ENCODE peak calls at places on chromosomes 1 and 21, in eight cellular contexts. A is brain microvascular endothelial cell; Z is mesenchymal stem cell; R is fibroblast of villous mesenchyme; M is naive thymus-derived CD4-positive, alpha-beta T cell; Q is lower leg skin; G is psoas muscle; H is A549. L is an unnamed sample.

GRCh38 chr1:198444792-198445191 is 95.7 kb downstream of the ATP6V1G3 start:
- DNase-seq in A (peak; percentile 75), Z (peak; percentile 9), R (peak; percentile 49), M (no peak), Q (no peak), G (no peak), H (no peak), L (peak; percentile 68)

GRCh38 chr1:172719066-172719627 is 60.2 kb downstream of the FASLG start:
- DNase-seq in A (no peak), Z (no peak), R (peak; percentile 12), M (no peak), Q (no peak), G (no peak), H (no peak), L (peak; percentile 32)

GRCh38 chr21:25002676-25003075 is 604.6 kb downstream of the MRPL39 start:
- DNase-seq in A (no peak), Z (no peak), R (no peak), M (no peak), Q (no peak), G (no peak), H (no peak), L (no peak)

GRCh38 chr1:86247553-86248279 is 91.1 kb upstream of the COL24A1 start:
- DNase-seq in A (no peak), Z (no peak), R (no peak), M (no peak), Q (no peak), G (no peak), H (no peak), L (peak; percentile 89)

GRCh38 chr1:235910357-235911299 is 43.9 kb upstream of the LYST start:
- DNase-seq in A (peak; percentile 97), Z (peak; percentile 98), R (peak; percentile 91), M (no peak), Q (peak; percentile 85), G (peak; percentile 40), H (peak; percentile 94), L (peak; percentile 88)

GRCh38 chr1:160171352-160171751 is 19.0 kb upstream of the CASQ1 start:
- DNase-seq in A (peak; percentile 29), Z (no peak), R (no peak), M (no peak), Q (no peak), G (no peak), H (no peak), L (peak; percentile 23)

GRCh38 chr1:229897540-229897939 is 169.5 kb upstream of the GALNT2 start:
- DNase-seq in A (no peak), Z (no peak), R (no peak), M (no peak), Q (no peak), G (no peak), H (no peak), L (no peak)

GRCh38 chr1:234393190-234393589 is 19.9 kb downstream of the COA6 start:
- DNase-seq in A (no peak), Z (no peak), R (no peak), M (no peak), Q (no peak), G (no peak), H (no peak), L (no peak)

GRCh38 chr21:45114475-45114874 is 40.1 kb downstream of the ADARB1 start:
- DNase-seq in A (no peak), Z (no peak), R (no peak), M (no peak), Q (no peak), G (no peak), H (no peak), L (no peak)

GRCh38 chr21:45113543-45113942 is 39.2 kb downstream of the ADARB1 start:
- DNase-seq in A (no peak), Z (no peak), R (no peak), M (no peak), Q (no peak), G (no peak), H (no peak), L (no peak)

GRCh38 chr21:45115141-45115540 is 40.8 kb downstream of the ADARB1 start:
- DNase-seq in A (no peak), Z (no peak), R (no peak), M (no peak), Q (no peak), G (no peak), H (no peak), L (no peak)

GRCh38 chr21:45112371-45112770 is 38.0 kb downstream of the ADARB1 start:
- DNase-seq in A (no peak), Z (no peak), R (peak; percentile 14), M (no peak), Q (no peak), G (no peak), H (no peak), L (no peak)

GRCh38 chr21:45114072-45114471 is 39.7 kb downstream of the ADARB1 start:
- DNase-seq in A (no peak), Z (no peak), R (no peak), M (no peak), Q (no peak), G (no peak), H (no peak), L (no peak)
- H3K4me3 ChIP-seq in A (no peak overlapping the region), Z (no peak overlapping the region), R (no peak overlapping the region), M (no peak overlapping the region), Q (no peak overlapping the region), G (no peak overlapping the region), H (no peak overlapping the region), L (no peak overlapping the region)

DNA sequence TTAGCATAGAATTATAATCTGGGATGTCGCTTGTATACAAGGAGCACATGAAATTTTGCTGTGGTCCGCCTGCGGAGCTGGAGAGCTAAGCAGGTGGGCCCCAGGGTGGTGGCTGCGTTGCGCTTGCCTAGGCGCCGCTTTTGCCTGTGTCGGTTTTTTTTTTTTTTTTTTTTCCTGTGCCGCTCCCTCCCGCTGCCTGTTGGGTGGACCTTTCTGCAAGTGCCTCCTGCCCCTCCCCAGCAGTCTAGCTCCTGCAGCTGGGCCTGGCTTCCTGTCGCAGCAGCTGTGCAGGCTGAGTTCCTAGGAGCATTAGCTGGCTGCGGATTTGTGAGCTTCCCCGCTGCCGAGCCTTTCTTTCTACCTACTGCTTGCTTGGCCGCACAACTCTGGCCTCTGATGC is 20.6 kb downstream of the PYHIN1 start:
- DNase-seq in A (no peak), Z (no peak), R (peak; percentile 22), M (no peak), Q (no peak), G (no peak), H (no peak), L (no peak)
- H3K4me3 ChIP-seq in A (no peak overlapping the region), Z (no peak overlapping the region), R (no peak overlapping the region), M (no peak overlapping the region), Q (no peak overlapping the region), G (no peak overlapping the region), H (no peak overlapping the region), L (no peak overlapping the region)

DNA sequence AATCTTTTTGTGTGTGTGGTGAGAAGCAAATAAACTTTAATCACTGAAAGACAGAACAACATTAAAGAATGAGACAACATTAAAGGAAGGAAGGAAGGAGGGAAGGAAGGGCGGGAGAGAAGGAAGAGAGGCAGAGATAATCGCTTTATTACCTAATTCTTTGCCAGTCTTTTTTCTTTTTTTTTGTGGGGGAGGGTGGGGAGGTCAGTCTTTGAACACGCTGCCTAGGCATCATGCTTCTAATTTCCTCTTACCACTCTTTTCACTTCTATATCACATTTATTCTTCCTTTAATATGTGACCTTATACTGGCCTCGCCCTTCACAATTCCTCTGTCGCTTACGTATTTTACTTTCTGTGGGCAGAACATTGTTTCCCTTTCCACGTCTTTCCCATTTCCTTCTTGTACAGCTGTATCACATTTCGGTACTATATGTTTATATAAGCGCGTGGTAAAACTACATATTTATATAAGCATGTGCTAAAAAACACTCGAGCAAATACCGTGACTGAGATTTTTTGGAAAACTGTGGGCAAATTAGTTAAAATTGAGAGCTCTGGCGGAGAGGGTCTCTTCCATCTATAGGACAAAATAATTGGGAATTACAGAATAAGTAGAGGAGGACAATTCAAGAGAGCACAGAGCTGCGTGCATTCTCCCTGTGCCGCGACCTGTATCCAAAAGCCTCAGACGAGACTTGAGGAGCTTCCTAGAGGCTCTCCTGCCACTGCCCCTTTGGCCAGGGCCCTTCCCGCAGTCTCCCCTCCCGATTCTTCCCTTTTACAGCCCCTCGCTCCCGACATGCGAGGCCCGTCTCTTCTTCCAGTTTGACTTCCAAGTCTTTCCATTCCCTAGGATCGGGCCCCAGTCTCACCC is 812 bp upstream of the PRKAA2 start:
- DNase-seq in A (peak; percentile 32), Z (peak; percentile 60), R (peak; percentile 39), M (no peak), Q (no peak), G (no peak), H (no peak), L (peak; percentile 52)
- H3K4me3 ChIP-seq in A (peak overlapping the region; percentile 66), Z (peak overlapping the region; percentile 91), R (peak overlapping the region; percentile 58), M (no peak overlapping the region), Q (peak overlapping the region; percentile 56), G (peak overlapping the region; percentile 82), H (peak overlapping the region; percentile 77), L (peak overlapping the region; percentile 82)

GRCh38 chr1:153985341-153985912 is 712 bp downstream of the RAB13 start:
- DNase-seq in A (peak; percentile 62), Z (peak; percentile 94), R (peak; percentile 72), M (no peak), Q (peak; percentile 92), G (peak; percentile 72), H (no peak), L (peak; percentile 89)

GRCh38 chr1:153985984-153986761 is at the start of gene RAB13:
- DNase-seq in A (peak; percentile 67), Z (peak; percentile 92), R (peak; percentile 85), M (no peak), Q (peak; percentile 97), G (peak; percentile 88), H (peak; percentile 94), L (peak; percentile 97)

GRCh38 chr1:153978274-153978909 is 918 bp upstream of the JTB start:
- DNase-seq in A (no peak), Z (no peak), R (no peak), M (no peak), Q (no peak), G (no peak), H (no peak), L (no peak)

GRCh38 chr1:153987621-153988020 is 1.5 kb upstream of the RAB13 start:
- DNase-seq in A (no peak), Z (no peak), R (no peak), M (no peak), Q (no peak), G (no peak), H (no peak), L (no peak)

GRCh38 chr1:153984125-153984899 is 1.8 kb downstream of the RAB13 start:
- DNase-seq in A (no peak), Z (no peak), R (peak; percentile 39), M (no peak), Q (no peak), G (no peak), H (no peak), L (no peak)
- H3K4me3 ChIP-seq in A (peak overlapping the region; percentile 71), Z (no peak overlapping the region), R (peak overlapping the region; percentile 97), M (no peak overlapping the region), Q (no peak overlapping the region), G (no peak overlapping the region), H (no peak overlapping the region), L (peak overlapping the region; percentile 97)